ENCODE peak calls at places on chromosome 10, in nine cellular contexts. O is IMR-90, V is A549, E is stomach, D is NB4, G is uterus, Z is GM12891, Y is spleen, K is ovary. A is an unnamed sample.

GRCh38 chr10:90858489-90858968 is 690 bp upstream of the HTR7 start:
- DNase-seq in O (no peak), V (no peak), E (no peak), D (no peak), G (no peak), Z (no peak), Y (no peak), K (no peak), A (no peak)

GRCh38 chr10:96585726-96586418 is 940 bp downstream of the TM9SF3 start:
- DNase-seq in O (peak; percentile 7), V (no peak), E (no peak), D (peak; percentile 34), G (no peak), Z (no peak), Y (no peak), K (no peak), A (peak; percentile 19)

GRCh38 chr10:90751107-90751997 is 106.5 kb downstream of the HTR7 start:
- DNase-seq in O (peak; percentile 42), V (peak; percentile 56), E (no peak), D (peak; percentile 56), G (no peak), Z (no peak), Y (no peak), K (no peak), A (peak; percentile 22)

GRCh38 chr10:46515402-46516192 is 40.9 kb downstream of the GPRIN2 start:
- DNase-seq in O (no peak), V (no peak), E (peak; percentile 24), D (no peak), G (peak; percentile 5), Z (no peak), Y (peak; percentile 72), K (no peak), A (no peak)

GRCh38 chr10:111204880-111205279 is 128.1 kb downstream of the ADRA2A start:
- DNase-seq in O (no peak), V (no peak), E (no peak), D (no peak), G (no peak), Z (no peak), Y (no peak), K (no peak), A (no peak)

GRCh38 chr10:44125879-44126675 is 258.8 kb downstream of the CXCL12 start:
- DNase-seq in O (peak; percentile 64), V (no peak), E (no peak), D (no peak), G (no peak), Z (no peak), Y (no peak), K (no peak), A (no peak)

GRCh38 chr10:92880233-92880861 is 32.0 kb downstream of the EXOC6 start:
- DNase-seq in O (peak; percentile 63), V (peak; percentile 66), E (no peak), D (peak; percentile 67), G (no peak), Z (no peak), Y (no peak), K (no peak), A (no peak)

GRCh38 chr10:97520520-97520919 is 21.8 kb downstream of the UBTD1 start:
- DNase-seq in O (no peak), V (no peak), E (no peak), D (no peak), G (no peak), Z (no peak), Y (peak; percentile 41), K (no peak), A (no peak)

GRCh38 chr10:50464004-50464409 is 159.7 kb downstream of the SGMS1 start:
- DNase-seq in O (peak; percentile 41), V (no peak), E (no peak), D (peak; percentile 68), G (no peak), Z (no peak), Y (no peak), K (no peak), A (no peak)

GRCh38 chr10:12327074-12327473 is 22.3 kb upstream of the CAMK1D start:
- DNase-seq in O (no peak), V (no peak), E (no peak), D (no peak), G (no peak), Z (no peak), Y (no peak), K (no peak), A (no peak)

GRCh38 chr10:3043512-3044368 is 23.6 kb upstream of the PFKP start:
- DNase-seq in O (peak; percentile 80), V (peak; percentile 89), E (peak; percentile 69), D (peak; percentile 66), G (peak; percentile 66), Z (peak; percentile 58), Y (no peak), K (no peak), A (peak; percentile 71)

GRCh38 chr10:73782749-73783085 is 869 bp downstream of the CHCHD1 start:
- DNase-seq in O (no peak), V (no peak), E (no peak), D (no peak), G (no peak), Z (no peak), Y (no peak), K (no peak), A (no peak)

GRCh38 chr10:73781548-73781878 is 335 bp upstream of the CHCHD1 start:
- DNase-seq in O (no peak), V (no peak), E (no peak), D (no peak), G (no peak), Z (no peak), Y (no peak), K (no peak), A (no peak)

GRCh38 chr10:73780966-73781365 is 882 bp upstream of the CHCHD1 start:
- DNase-seq in O (peak; percentile 7), V (no peak), E (no peak), D (peak; percentile 15), G (no peak), Z (no peak), Y (no peak), K (no peak), A (no peak)

GRCh38 chr10:73780301-73780700 is 1.5 kb upstream of the CHCHD1 start:
- DNase-seq in O (no peak), V (no peak), E (no peak), D (no peak), G (no peak), Z (no peak), Y (no peak), K (no peak), A (no peak)

GRCh38 chr10:73781879-73782748 is at the start of gene CHCHD1:
- DNase-seq in O (peak; percentile 85), V (peak; percentile 85), E (peak; percentile 91), D (peak; percentile 96), G (peak; percentile 89), Z (peak; percentile 81), Y (peak; percentile 98), K (peak; percentile 92), A (peak; percentile 91)
- TF ChIP-seq POLR2A in O (no peak), V (peak; percentile 83), E (no peak), D (peak; percentile 97), G (no peak), Z (peak; percentile 89), Y (peak; percentile 25), K (no peak), A (peak; percentile 89)

GRCh38 chr10:123166618-123167017 is 12.4 kb downstream of the BUB3 start:
- DNase-seq in O (no peak), V (no peak), E (no peak), D (no peak), G (no peak), Z (no peak), Y (no peak), K (no peak), A (no peak)

GRCh38 chr10:123160311-123160980 is 6.2 kb downstream of the BUB3 start:
- DNase-seq in O (no peak), V (no peak), E (no peak), D (peak; percentile 19), G (no peak), Z (no peak), Y (no peak), K (no peak), A (no peak)

GRCh38 chr10:123170961-123171360 is 16.8 kb downstream of the BUB3 start:
- DNase-seq in O (no peak), V (no peak), E (no peak), D (no peak), G (no peak), Z (no peak), Y (no peak), K (no peak), A (no peak)

DNA sequence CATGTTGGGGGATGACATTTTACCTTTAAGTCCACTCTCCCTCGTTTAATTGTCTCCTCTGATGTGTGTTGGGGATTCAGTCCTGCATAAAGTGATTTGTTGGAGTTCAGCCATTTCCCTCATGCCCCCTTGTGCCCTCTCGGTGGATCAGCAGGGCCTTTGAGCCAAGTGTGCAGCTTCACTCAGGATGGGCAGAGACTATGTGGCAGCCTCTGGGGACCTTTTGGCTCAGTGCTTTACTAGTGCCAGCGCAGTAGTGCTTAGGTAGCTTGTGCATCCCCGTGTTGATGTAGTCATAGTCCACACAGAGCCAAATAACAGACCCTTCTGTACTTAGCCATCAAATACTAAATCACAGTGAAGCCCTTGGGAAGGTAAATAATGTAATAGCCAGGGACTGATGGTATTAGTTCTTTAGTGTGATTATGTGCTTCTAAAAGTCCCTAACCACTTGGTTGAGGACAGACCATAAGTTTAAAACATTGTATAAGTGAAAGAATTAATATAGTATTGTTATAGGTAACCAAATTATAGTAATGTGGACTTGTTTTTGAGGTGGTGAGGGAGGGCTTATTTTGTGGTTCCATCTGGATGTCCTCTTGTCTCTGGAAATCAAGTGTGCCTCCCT is 11.4 kb downstream of the BUB3 start:
- DNase-seq in O (no peak), V (no peak), E (no peak), D (peak; percentile 23), G (no peak), Z (no peak), Y (no peak), K (no peak), A (no peak)
- TF ChIP-seq POLR2A in O (no peak), V (no peak), E (no peak), D (no peak), G (no peak), Z (peak; percentile 51), Y (no peak), K (no peak), A (no peak)

DNA sequence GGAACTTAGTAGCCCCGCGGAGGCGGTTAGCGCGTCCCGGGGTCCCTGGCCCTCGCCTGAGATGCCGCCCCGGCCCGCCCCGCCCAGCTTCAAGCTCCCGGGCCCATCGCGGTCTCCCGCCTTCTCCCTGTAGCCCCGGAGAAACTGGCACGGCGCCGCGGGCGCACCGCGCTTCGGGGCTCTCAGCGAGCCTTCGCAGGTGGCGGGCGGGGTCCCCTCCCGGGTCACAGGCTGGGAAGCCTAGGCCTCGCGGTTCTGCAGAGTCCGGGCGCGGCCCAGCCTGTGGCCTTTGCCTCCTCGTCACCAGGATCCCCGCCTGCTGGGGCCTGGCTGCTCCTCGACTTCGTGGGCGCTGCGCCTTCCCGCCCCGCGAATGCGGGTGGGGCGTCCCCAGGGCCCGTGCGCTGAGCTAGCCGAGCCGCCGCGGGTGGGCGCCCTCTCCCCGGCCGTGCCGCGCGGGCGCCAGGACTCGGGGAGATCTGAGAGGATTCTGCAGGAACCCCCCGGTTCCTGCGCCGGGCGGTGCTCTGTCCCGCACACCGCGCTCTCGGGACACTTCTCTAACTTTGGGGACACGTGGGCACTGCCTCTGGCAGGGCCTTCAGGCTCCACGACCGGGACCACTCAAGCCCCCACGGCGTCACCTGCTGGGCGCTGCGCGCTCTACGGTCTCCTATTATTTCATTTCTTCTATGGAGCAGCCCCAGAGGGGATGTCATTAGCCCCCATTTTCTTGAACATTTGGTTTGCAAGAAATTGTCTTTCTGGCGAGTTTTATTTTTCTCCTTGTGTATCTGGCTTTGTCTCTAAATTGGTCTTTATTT is 683 bp upstream of the RGS10 start:
- DNase-seq in O (peak; percentile 49), V (peak; percentile 69), E (peak; percentile 47), D (peak; percentile 86), G (peak; percentile 54), Z (peak; percentile 59), Y (peak; percentile 89), K (peak; percentile 25), A (peak; percentile 55)
- TF ChIP-seq POLR2A in O (no peak), V (peak; percentile 29), E (no peak), D (peak; percentile 40), G (no peak), Z (no peak), Y (no peak), K (no peak), A (no peak)

GRCh38 chr10:114526497-114527238 is 122.4 kb upstream of the AFAP1L2 start:
- DNase-seq in O (peak; percentile 65), V (peak; percentile 91), E (peak; percentile 90), D (peak; percentile 95), G (peak; percentile 83), Z (peak; percentile 63), Y (peak; percentile 95), K (peak; percentile 86), A (peak; percentile 38)
- TF ChIP-seq POLR2A in O (no peak), V (peak; percentile 80), E (peak; percentile 96), D (peak; percentile 76), G (no peak), Z (peak; percentile 83), Y (no peak), K (peak; percentile 95), A (no peak)

A was measured in H54.